ENCODE peak calls at places on chromosomes 1 and 21, in ten cellular contexts. R is AG08395; O is stimulated activated naive CD4-positive, alpha-beta T cell; N is iris pigment epithelial cell; X is HTR-8/SVneo; C is posterior cingulate gyrus; E is HEK293T; M is hypothalamus; G is osteocyte; L is stimulated activated effector memory CD8-positive, alpha-beta T cell treated with anti-CD3 and anti-CD28 coated beads, Interleukin-12 subunit alpha, Interleukin-12 subunit beta, amount 100 ng/mL, for 72 hours. I is an unnamed sample.
A peak's percentile ranks its signal among the peaks of the same experiment; 100 is the strongest.

GRCh38 chr1:152436593-152437338 is 22.7 kb upstream of the CRNN start:
- DNase-seq in G (peak; percentile 13), L (no peak), O (no peak), X (no peak), N (no peak), C (no peak), M (no peak), E (no peak), R (peak; percentile 53), I (no peak)

GRCh38 chr1:16153110-16153998 is 2.5 kb downstream of the EPHA2 start:
- DNase-seq in X (no peak), N (no peak), G (no peak), L (no peak), E (no peak), M (no peak), C (no peak), O (no peak), R (no peak), I (no peak)

GRCh38 chr1:89972024-89972423 is 22.9 kb upstream of the ZNF326 start:
- DNase-seq in L (no peak), G (no peak), X (no peak), O (no peak), M (no peak), E (no peak), N (no peak), C (no peak), R (no peak), I (no peak)

GRCh38 chr1:33274446-33274845 is 18.2 kb downstream of the ZNF362 start:
- DNase-seq in C (no peak), X (no peak), M (no peak), N (no peak), E (no peak), O (no peak), R (no peak), L (no peak), G (no peak), I (no peak)

GRCh38 chr21:43295016-43295958 is 126.5 kb downstream of the CRYAA start:
- DNase-seq in E (no peak), N (no peak), G (no peak), C (no peak), O (no peak), M (no peak), L (no peak), R (no peak), X (no peak), I (no peak)

GRCh38 chr1:182672487-182672836 is 11.9 kb downstream of the RGS8 start:
- DNase-seq in R (no peak), L (no peak), E (no peak), C (no peak), G (no peak), M (no peak), N (no peak), O (no peak), X (no peak), I (no peak)

GRCh38 chr1:6004412-6005123 is 12.3 kb upstream of the NPHP4 start:
- DNase-seq in X (no peak), R (no peak), C (no peak), M (no peak), O (no peak), E (no peak), N (no peak), L (no peak), G (no peak), I (no peak)

GRCh38 chr1:180521474-180522203 is 19.3 kb upstream of the ACBD6 start:
- DNase-seq in N (no peak), R (no peak), L (no peak), X (no peak), O (no peak), E (no peak), C (no peak), M (no peak), G (no peak), I (no peak)